ENCODE peak calls at places on chromosomes 3 and 15, in five cellular contexts. Y is SK-N-SH, M is A549, J is GM12878, H is K562. X is an unnamed sample.

GRCh38 chr15:36810656-36811449 is 231.4 kb downstream of the CDIN1 start:
- DNase-seq in Y (no peak), M (no peak), J (no peak), H (peak; percentile 27), X (no peak)

GRCh38 chr3:172448661-172449467 is 608 bp upstream of the GHSR start:
- DNase-seq in Y (peak; percentile 60), M (no peak), J (no peak), H (no peak), X (no peak)

GRCh38 chr3:14138109-14138877 is 13.4 kb downstream of the TMEM43 start:
- DNase-seq in Y (no peak), M (no peak), J (no peak), H (no peak), X (no peak)

GRCh38 chr3:134711284-134711683 is 60.5 kb upstream of the KY start:
- DNase-seq in Y (no peak), M (no peak), J (no peak), H (no peak), X (no peak)

GRCh38 chr15:38414351-38414750 is 39.6 kb upstream of the FAM98B start:
- DNase-seq in Y (peak; percentile 54), M (peak; percentile 45), J (no peak), H (peak; percentile 68), X (peak; percentile 30)

GRCh38 chr15:41937568-41937923 is 34.8 kb downstream of the EHD4 start:
- DNase-seq in Y (no peak), M (no peak), J (no peak), H (no peak), X (no peak)

GRCh38 chr3:113575191-113575590 is 42.8 kb downstream of the SIDT1 start:
- DNase-seq in Y (no peak), M (peak; percentile 59), J (no peak), H (no peak), X (no peak)

GRCh38 chr15:37095993-37096877 is 4.1 kb downstream of the MEIS2 start:
- DNase-seq in Y (peak; percentile 51), M (no peak), J (no peak), H (no peak), X (no peak)

GRCh38 chr3:107432013-107432515 is 54.8 kb downstream of the CCDC54 start:
- DNase-seq in Y (peak; percentile 56), M (peak; percentile 8), J (no peak), H (no peak), X (no peak)

GRCh38 chr3:24682141-24682547 is 187.5 kb upstream of the THRB start:
- DNase-seq in Y (no peak), M (no peak), J (no peak), H (no peak), X (no peak)

GRCh38 chr3:151316267-151316991 is at the start of gene GPR87:
- DNase-seq in Y (no peak), M (peak; percentile 39), J (no peak), H (no peak), X (no peak)

GRCh38 chr3:7144696-7145308 is 283.9 kb downstream of the GRM7 start:
- DNase-seq in Y (peak; percentile 3), M (peak; percentile 42), J (no peak), H (peak; percentile 6), X (peak; percentile 1)

GRCh38 chr15:81225161-81225671 is 28.5 kb downstream of the IL16 start:
- DNase-seq in Y (no peak), M (no peak), J (no peak), H (no peak), X (no peak)

GRCh38 chr3:67381667-67382272 is 272.6 kb downstream of the SUCLG2 start:
- DNase-seq in Y (peak; percentile 23), M (peak; percentile 15), J (no peak), H (peak; percentile 27), X (peak; percentile 10)

GRCh38 chr3:139127101-139127500 is 82.4 kb upstream of the PRR23C start:
- DNase-seq in Y (no peak), M (no peak), J (no peak), H (peak; percentile 38), X (no peak)

GRCh38 chr3:62622553-62623174 is 249.3 kb upstream of the FEZF2 start:
- DNase-seq in Y (peak; percentile 44), M (peak; percentile 34), J (peak; percentile 1), H (peak; percentile 51), X (peak; percentile 48)

GRCh38 chr15:79623488-79623887 is 191.4 kb downstream of the MINAR1 start:
- DNase-seq in Y (no peak), M (no peak), J (no peak), H (no peak), X (no peak)

GRCh38 chr15:80778621-80778963 is 578 bp upstream of the CEMIP start:
- DNase-seq in Y (no peak), M (peak; percentile 12), J (no peak), H (no peak), X (no peak)

GRCh38 chr15:74631935-74632560 is 16.4 kb downstream of the CLK3 start:
- DNase-seq in Y (peak; percentile 82), M (peak; percentile 40), J (no peak), H (peak; percentile 82), X (peak; percentile 46)

GRCh38 chr3:187678869-187679268 is 8.7 kb upstream of the SST start:
- DNase-seq in Y (peak; percentile 34), M (peak; percentile 47), J (no peak), H (peak; percentile 68), X (peak; percentile 41)

GRCh38 chr15:99955532-99955931 is 222.3 kb upstream of the LYSMD4 start:
- DNase-seq in Y (no peak), M (no peak), J (no peak), H (no peak), X (no peak)

GRCh38 chr3:95172144-95172543 is 1109.3 kb downstream of the NSUN3 start:
- DNase-seq in Y (no peak), M (no peak), J (no peak), H (no peak), X (no peak)

GRCh38 chr3:178584722-178585121 is 48.5 kb downstream of the KCNMB2 start:
- DNase-seq in Y (no peak), M (no peak), J (no peak), H (no peak), X (no peak)

GRCh38 chr3:148794357-148794756 is 33.3 kb upstream of the CPB1 start:
- DNase-seq in Y (no peak), M (peak; percentile 44), J (no peak), H (no peak), X (peak; percentile 78)

GRCh38 chr15:48571510-48571909 is 74.0 kb downstream of the FBN1 start:
- DNase-seq in Y (no peak), M (no peak), J (no peak), H (no peak), X (no peak)

GRCh38 chr3:42205800-42206514 is 60.0 kb downstream of the CCK start:
- DNase-seq in Y (no peak), M (no peak), J (peak; percentile 85), H (no peak), X (no peak)

GRCh38 chr15:78408961-78409360 is 29.1 kb upstream of the IREB2 start:
- DNase-seq in Y (no peak), M (no peak), J (no peak), H (no peak), X (no peak)

GRCh38 chr15:60389261-60390077 is 8.3 kb downstream of the ANXA2 start:
- DNase-seq in Y (no peak), M (no peak), J (peak; percentile 42), H (no peak), X (no peak)

GRCh38 chr3:7307410-7307809 is 446.5 kb downstream of the GRM7 start:
- DNase-seq in Y (peak; percentile 43), M (no peak), J (no peak), H (no peak), X (no peak)

DNA sequence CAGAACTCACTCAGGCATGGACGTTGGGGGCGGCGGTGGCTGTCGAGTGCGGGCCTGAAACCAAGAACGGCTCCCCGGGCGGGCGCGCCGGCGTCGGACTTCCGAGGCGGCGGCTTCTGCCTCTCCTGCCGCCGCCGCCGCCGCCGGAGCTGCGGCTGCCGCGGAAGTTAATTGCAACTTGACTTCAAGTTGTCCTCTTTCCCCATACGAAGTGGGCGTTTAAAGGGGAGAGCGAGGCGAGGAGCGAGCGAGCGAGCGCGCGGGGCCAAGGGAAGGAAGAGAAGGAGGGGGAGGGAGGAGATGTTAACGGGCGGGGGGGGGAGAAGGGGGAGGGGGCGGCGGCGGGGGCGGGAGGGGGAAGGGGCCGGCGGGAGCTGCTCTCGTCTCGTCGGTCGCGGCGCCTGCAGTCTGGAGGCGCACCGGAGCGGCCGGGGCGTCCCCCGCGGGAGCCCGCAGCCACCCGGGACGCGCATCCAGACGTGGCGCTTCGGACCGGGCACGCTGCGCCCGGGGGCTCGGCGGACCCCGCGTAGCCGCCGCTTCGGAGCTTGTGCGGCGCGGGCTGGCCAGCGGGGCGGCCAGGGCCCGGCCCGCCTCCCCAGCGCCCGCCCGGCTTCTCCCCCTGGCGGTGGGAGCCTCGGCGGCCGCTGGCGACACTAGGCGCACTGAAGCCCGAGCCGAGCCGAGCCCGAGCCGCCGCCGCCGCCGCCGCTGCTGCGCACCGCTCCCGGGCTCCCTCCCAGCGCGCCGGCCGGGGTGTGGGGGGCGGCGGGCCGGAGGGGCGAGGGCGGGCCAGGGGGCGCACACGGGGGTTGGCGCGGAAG is 19.7 kb upstream of the SATB1 start:
- DNase-seq in Y (peak; percentile 94), M (peak; percentile 35), J (no peak), H (peak; percentile 11), X (peak; percentile 3)
- TF ChIP-seq SMC3 in Y (no peak), M (peak; percentile 56), J (no peak), H (no peak), X (no peak)

GRCh38 chr3:183172051-183172639 is 9.6 kb upstream of the LAMP3 start:
- DNase-seq in Y (no peak), M (no peak), J (no peak), H (no peak), X (no peak)
- TF ChIP-seq REST in Y (no peak), M (no peak), J (no peak), H (no peak), X (no peak)

DNA sequence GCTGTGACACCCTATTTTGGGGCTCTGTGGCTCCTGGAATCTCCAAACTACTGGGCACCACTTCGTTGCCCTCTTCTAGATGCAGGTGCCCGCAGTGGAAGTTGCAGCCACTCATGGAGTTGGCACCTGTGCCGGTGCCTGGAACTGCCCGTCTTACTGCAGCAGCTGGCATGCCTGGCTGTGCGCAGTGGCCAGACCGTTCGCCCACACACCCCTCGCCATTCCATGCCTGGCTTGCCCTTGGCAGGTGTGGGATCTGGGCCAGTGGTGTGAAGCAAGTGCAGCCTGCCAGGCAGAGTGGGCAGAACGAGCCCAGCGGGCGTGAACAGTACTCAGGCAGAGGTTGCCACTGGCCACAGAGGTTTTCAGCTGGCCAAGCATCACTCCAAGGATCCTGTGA is 1286.7 kb downstream of the ROBO1 start:
- DNase-seq in Y (no peak), M (no peak), J (no peak), H (no peak), X (no peak)
- TF ChIP-seq SMC3 in Y (no peak), M (no peak), J (no peak), H (no peak), X (no peak)

DNA sequence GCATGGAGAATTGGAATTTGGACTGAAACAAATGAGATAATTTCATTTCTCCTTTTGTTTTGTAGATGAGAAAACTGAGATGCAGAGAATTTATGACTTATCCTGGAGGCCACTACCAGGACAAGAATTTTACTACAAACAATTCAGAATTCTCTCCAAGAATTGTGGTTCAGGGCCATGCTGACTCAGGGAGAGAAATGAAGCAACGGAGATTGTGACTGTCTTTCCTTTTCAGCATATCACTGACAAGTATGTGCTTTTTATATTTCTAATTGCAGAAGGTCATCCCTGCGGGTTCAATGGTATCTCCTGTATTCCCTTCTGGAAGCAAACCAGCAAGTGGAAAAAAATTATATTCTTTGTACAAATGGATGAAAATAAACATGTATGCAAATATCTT is 170.8 kb upstream of the MITF start:
- DNase-seq in Y (no peak), M (no peak), J (no peak), H (no peak), X (no peak)
- TF ChIP-seq REST in Y (no peak), M (no peak), J (no peak), H (no peak), X (no peak)

GRCh38 chr15:70902105-70902504 is 9.5 kb downstream of the LRRC49 start:
- DNase-seq in Y (no peak), M (peak; percentile 63), J (no peak), H (no peak), X (no peak)
- TF ChIP-seq SMC3 in Y (no peak), M (no peak), J (no peak), H (no peak), X (no peak)